ENCODE peak calls at places on chromosomes 4 and X, in four cellular contexts. S is GM03348, Q is amygdala, A is Right ventricle myocardium inferior. V is an unnamed sample.

GRCh38 chrX:23783569-23784486 is 855 bp downstream of the SAT1 start:
- DNase-seq in A (no peak), S (no peak), Q (no peak), V (no peak)

GRCh38 chrX:118182050-118182449 is 65.4 kb upstream of the KLHL13 start:
- DNase-seq in A (no peak), Q (no peak), S (no peak), V (no peak)

GRCh38 chr4:143784567-143784966 is 84.1 kb upstream of the FREM3 start:
- DNase-seq in S (no peak), Q (no peak), A (no peak), V (no peak)

GRCh38 chr4:152100378-152101201 is 339.8 kb upstream of the GATB start:
- DNase-seq in A (no peak), Q (no peak), S (no peak), V (peak; percentile 49)

GRCh38 chrX:50903387-50904027 is 7.0 kb upstream of the BMP15 start:
- DNase-seq in S (peak; percentile 50), A (no peak), Q (peak; percentile 13), V (peak; percentile 8)

GRCh38 chrX:107676559-107677378 is 48.5 kb downstream of the PRPS1 start:
- DNase-seq in Q (no peak), S (peak; percentile 77), A (peak; percentile 94), V (peak; percentile 85)

GRCh38 chrX:129540068-129540653 is at the start of gene OCRL:
- DNase-seq in A (peak; percentile 85), Q (peak; percentile 21), S (peak; percentile 87), V (peak; percentile 72)

GRCh38 chr4:68954126-68954525 is 2.5 kb upstream of the UGT2A3 start:
- DNase-seq in A (no peak), Q (no peak), S (no peak), V (no peak)

GRCh38 chrX:19372170-19373033 is 28.7 kb downstream of the PDHA1 start:
- DNase-seq in S (peak; percentile 80), A (no peak), Q (no peak), V (peak; percentile 72)

GRCh38 chr4:184960505-184960971 is 57.8 kb upstream of the HELT start:
- DNase-seq in Q (no peak), S (no peak), A (no peak), V (no peak)